ENCODE peak calls at places on chromosomes 11 and 22, in eight cellular contexts. N, D, J, R, P, O, I and Y are unnamed samples.

GRCh38 chr11:109926941-109927340 is 166.3 kb upstream of the ZC3H12C start:
- DNase-seq in N (no peak), D (no peak), J (no peak), R (no peak), P (no peak), O (no peak), I (no peak), Y (no peak)

GRCh38 chr22:17218341-17218740 is 894 bp downstream of the ADA2 start:
- DNase-seq in N (no peak), D (no peak), J (no peak), R (no peak), P (no peak), O (no peak), I (no peak), Y (no peak)

GRCh38 chr22:47129902-47130301 is 367.5 kb downstream of the TBC1D22A start:
- DNase-seq in N (no peak), D (no peak), J (no peak), R (no peak), P (no peak), O (peak; percentile 48), I (peak; percentile 35), Y (no peak)

GRCh38 chr11:57301711-57302423 is 22.9 kb downstream of the TNKS1BP1 start:
- DNase-seq in N (no peak), D (no peak), J (no peak), R (no peak), P (no peak), O (no peak), I (no peak), Y (no peak)

GRCh38 chr11:57315491-57315890 is 9.3 kb downstream of the TNKS1BP1 start:
- DNase-seq in N (no peak), D (peak; percentile 31), J (no peak), R (no peak), P (no peak), O (peak; percentile 53), I (no peak), Y (no peak)

GRCh38 chr11:104625246-104625645 is 273.0 kb downstream of the CASP12 start:
- DNase-seq in N (peak; percentile 56), D (no peak), J (no peak), R (no peak), P (no peak), O (no peak), I (no peak), Y (no peak)

GRCh38 chr11:90237004-90237403 is 14.2 kb upstream of the CHORDC1 start:
- DNase-seq in N (no peak), D (no peak), J (no peak), R (no peak), P (no peak), O (no peak), I (no peak), Y (no peak)

GRCh38 chr11:68954970-68955958 is 25.5 kb downstream of the MRGPRD start:
- DNase-seq in N (peak; percentile 59), D (no peak), J (no peak), R (no peak), P (no peak), O (peak; percentile 16), I (peak; percentile 17), Y (no peak)

GRCh38 chr11:78083036-78083435 is 3.4 kb upstream of the NDUFC2 start:
- DNase-seq in N (peak; percentile 75), D (no peak), J (no peak), R (no peak), P (no peak), O (no peak), I (no peak), Y (no peak)

GRCh38 chr11:71977743-71978418 is 20.8 kb upstream of the IL18BP start:
- DNase-seq in N (peak; percentile 75), D (peak; percentile 53), J (peak; percentile 15), R (no peak), P (peak; percentile 19), O (peak; percentile 68), I (peak; percentile 50), Y (no peak)